ENCODE peak calls at places on chromosome 16, in ten cellular contexts. X is A549, L is tibial nerve, A is SK-N-SH, O is transverse colon, Q is K562, D is suprapubic skin, B is GM12878, K is ovary, J is esophagus muscularis mucosa. V is an unnamed sample.

GRCh38 chr16:68362314-68362913 is 51.6 kb downstream of the PRMT7 start:
- DNase-seq in X (no peak), L (no peak), A (peak; percentile 93), O (no peak), Q (no peak), D (no peak), B (no peak), K (no peak), J (no peak), V (no peak)

GRCh38 chr16:19384656-19385055 is 33.0 kb upstream of the TMC5 start:
- DNase-seq in X (no peak), L (no peak), A (no peak), O (peak; percentile 69), Q (no peak), D (no peak), B (no peak), K (no peak), J (no peak), V (no peak)

GRCh38 chr16:58399718-58400633 is 7.7 kb downstream of the GINS3 start:
- DNase-seq in X (no peak), L (no peak), A (no peak), O (no peak), Q (no peak), D (no peak), B (no peak), K (no peak), J (no peak), V (no peak)

GRCh38 chr16:57255686-57256415 is 10.8 kb downstream of the ARL2BP start:
- DNase-seq in X (no peak), L (no peak), A (no peak), O (no peak), Q (no peak), D (no peak), B (no peak), K (no peak), J (no peak), V (no peak)

GRCh38 chr16:4570688-4571321 is 14.7 kb downstream of the C16orf96 start:
- DNase-seq in X (no peak), L (no peak), A (no peak), O (no peak), Q (no peak), D (no peak), B (no peak), K (no peak), J (no peak), V (no peak)

GRCh38 chr16:50844840-50845239 is 103.0 kb downstream of the CYLD start:
- DNase-seq in X (no peak), L (no peak), A (no peak), O (no peak), Q (no peak), D (no peak), B (no peak), K (no peak), J (peak; percentile 90), V (no peak)

GRCh38 chr16:27401768-27402568 is at the start of gene IL21R:
- DNase-seq in X (no peak), L (no peak), A (peak; percentile 38), O (peak; percentile 74), Q (peak; percentile 29), D (no peak), B (peak; percentile 85), K (no peak), J (peak; percentile 86), V (peak; percentile 69)

GRCh38 chr16:8936421-8936820 is 27.3 kb downstream of the USP7 start:
- DNase-seq in X (peak; percentile 69), L (no peak), A (peak; percentile 68), O (peak; percentile 66), Q (peak; percentile 68), D (no peak), B (no peak), K (no peak), J (no peak), V (no peak)

GRCh38 chr16:89920723-89921122 is 2.1 kb downstream of the MC1R start:
- DNase-seq in X (no peak), L (no peak), A (no peak), O (no peak), Q (no peak), D (no peak), B (no peak), K (no peak), J (no peak), V (no peak)

GRCh38 chr16:89922884-89923639 is at the start of gene TUBB3:
- DNase-seq in X (peak; percentile 94), L (no peak), A (peak; percentile 97), O (peak; percentile 58), Q (peak; percentile 91), D (no peak), B (no peak), K (no peak), J (no peak), V (no peak)

GRCh38 chr16:89922477-89922883 is 662 bp upstream of the TUBB3 start:
- DNase-seq in X (peak; percentile 83), L (no peak), A (peak; percentile 75), O (peak; percentile 66), Q (peak; percentile 55), D (no peak), B (no peak), K (peak; percentile 58), J (no peak), V (peak; percentile 92)

GRCh38 chr16:89921131-89921698 is 1.9 kb upstream of the TUBB3 start:
- DNase-seq in X (no peak), L (no peak), A (no peak), O (no peak), Q (no peak), D (no peak), B (no peak), K (no peak), J (no peak), V (no peak)

DNA sequence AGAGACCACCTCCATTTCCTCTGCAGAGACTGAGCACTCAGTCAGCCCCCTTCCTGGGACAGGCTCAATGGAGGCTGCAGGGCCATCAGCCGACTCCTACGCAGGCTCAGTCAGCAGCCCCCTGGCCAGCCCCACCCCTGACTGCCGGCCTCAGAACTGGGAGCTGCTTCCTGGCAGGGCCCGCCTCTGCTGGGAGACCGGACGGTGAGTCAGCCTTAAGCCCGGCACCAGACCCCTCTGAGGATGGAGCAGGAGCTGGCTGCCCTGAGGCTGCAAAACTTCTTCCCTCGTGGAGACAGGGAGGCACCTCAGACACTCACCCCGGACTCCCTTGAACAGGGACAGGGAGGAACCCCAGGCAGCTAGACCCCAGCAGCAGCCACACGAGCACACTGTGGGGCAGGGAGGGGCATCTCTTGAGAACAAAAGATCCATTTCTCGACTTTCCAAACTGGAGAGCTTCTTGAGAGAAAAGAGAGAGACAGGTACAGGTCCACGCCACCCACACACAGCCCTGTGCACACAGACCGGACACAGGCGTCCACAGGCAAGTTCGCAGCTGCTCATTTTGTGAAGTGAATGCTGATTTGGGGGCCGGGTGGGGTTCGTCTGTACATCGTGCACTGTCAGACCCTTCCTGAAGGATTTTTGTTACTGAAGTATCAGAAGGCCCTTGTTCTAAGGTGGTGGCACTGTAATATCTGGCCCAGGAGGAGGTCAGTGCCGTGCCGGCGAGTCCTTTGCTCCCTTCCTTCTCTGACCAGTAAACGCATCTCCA is 1.3 kb upstream of the TUBB3 start:
- DNase-seq in X (peak; percentile 90), L (no peak), A (peak; percentile 84), O (peak; percentile 59), Q (peak; percentile 76), D (no peak), B (no peak), K (peak; percentile 65), J (no peak), V (peak; percentile 93)
- H3K4me1 ChIP-seq in X (peaks cover 61% of the 10 kb centered on the region), L (peaks cover 92% of the 10 kb centered on the region), A (peaks cover 12% of the 10 kb centered on the region), O (peaks cover 73% of the 10 kb centered on the region), Q (peaks cover 39% of the 10 kb centered on the region), D (peaks cover 74% of the 10 kb centered on the region), B (peaks cover 11% of the 10 kb centered on the region), K (peaks cover 12% of the 10 kb centered on the region), J (peaks cover 80% of the 10 kb centered on the region), V (peaks cover 82% of the 10 kb centered on the region)

GRCh38 chr16:1823821-1824220 is 2.8 kb downstream of the HAGH start:
- DNase-seq in X (peak; percentile 60), L (no peak), A (no peak), O (no peak), Q (peak; percentile 47), D (peak; percentile 69), B (no peak), K (no peak), J (no peak), V (no peak)

GRCh38 chr16:1828645-1829410 is 1.8 kb downstream of the FAHD1 start:
- DNase-seq in X (no peak), L (no peak), A (no peak), O (no peak), Q (no peak), D (peak; percentile 45), B (no peak), K (no peak), J (no peak), V (no peak)

GRCh38 chr16:1825864-1826690 is 548 bp downstream of the HAGH start:
- DNase-seq in X (peak; percentile 31), L (no peak), A (peak; percentile 75), O (peak; percentile 63), Q (no peak), D (peak; percentile 70), B (no peak), K (no peak), J (peak; percentile 94), V (no peak)

GRCh38 chr16:1825381-1825863 is 1.2 kb downstream of the HAGH start:
- DNase-seq in X (no peak), L (no peak), A (no peak), O (no peak), Q (no peak), D (no peak), B (no peak), K (peak; percentile 47), J (no peak), V (no peak)

DNA sequence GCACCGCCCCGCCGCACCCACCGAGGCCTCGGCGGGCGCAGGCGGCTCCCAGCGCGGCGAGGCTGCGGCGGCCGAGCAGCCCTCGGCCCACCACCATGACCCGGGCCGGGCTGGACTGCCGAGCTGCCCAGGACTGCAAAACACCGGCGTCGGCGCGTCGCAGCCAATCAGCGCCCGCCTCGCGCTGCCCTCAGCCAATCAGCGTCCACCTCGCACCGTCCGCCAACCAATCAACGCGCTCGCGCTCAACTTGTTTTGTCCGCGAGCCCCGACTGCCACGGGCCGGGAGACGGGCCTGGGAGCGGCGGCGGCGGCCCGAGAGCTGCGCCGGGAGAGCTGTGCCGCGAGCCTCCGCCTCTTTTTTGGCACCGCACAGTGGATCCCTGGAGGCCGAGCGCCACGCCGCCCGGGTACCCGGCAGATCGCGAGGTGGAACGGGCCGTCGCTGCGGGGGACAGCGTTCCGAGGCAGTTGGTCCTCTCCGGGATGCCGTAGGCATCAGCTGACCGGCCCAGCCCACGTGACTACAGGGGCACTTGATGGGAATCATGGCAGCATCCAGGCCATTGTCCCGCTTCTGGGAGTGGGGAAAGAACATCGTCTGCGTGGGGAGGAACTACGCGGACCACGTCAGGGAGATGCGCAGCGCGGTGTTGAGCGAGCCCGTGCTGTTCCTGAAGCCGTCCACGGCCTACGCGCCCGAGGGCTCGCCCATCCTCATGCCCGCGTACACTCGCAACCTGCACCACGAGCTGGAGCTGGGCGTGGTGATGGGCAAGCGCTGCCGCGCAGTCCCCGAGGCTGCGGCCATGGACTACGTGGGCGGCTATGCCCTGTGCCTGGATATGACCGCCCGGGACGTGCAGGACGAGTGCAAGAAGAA is at the start of the genes FAHD1 and HAGH:
- DNase-seq in X (peak; percentile 99), L (peak; percentile 88), A (peak; percentile 100), O (peak; percentile 94), Q (peak; percentile 100), D (peak; percentile 96), B (peak; percentile 66), K (peak; percentile 90), J (peak; percentile 99), V (peak; percentile 96)
- TF ChIP-seq EP300 in X (no peak), L (peak; percentile 75), A (peak; percentile 11), O (no peak), Q (peak; percentile 56), D (no peak), B (no peak), K (no peak), J (no peak), V (no peak)

DNA sequence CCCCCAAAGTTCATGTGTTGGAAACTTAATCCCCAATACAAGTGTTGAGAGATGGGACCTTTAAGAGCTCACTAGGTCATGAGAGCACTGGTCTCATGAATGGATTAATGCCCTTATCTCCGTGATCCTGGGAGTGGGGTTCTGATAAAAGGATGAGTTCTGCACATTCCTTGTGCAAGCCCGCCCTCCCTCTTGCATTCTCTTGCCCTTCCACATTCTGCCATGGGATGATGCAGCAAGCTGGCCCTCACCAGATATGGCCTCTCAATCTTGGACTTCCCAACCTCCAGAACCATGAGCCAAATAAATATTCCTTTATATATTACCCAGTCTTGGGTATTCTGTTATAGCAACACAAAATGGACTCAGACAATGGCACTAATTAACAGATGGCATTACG is 14.1 kb downstream of the GLG1 start:
- DNase-seq in X (no peak), L (no peak), A (no peak), O (no peak), Q (no peak), D (no peak), B (no peak), K (no peak), J (no peak), V (no peak)
- H3K4me1 ChIP-seq in X (peaks cover 11% of the 10 kb centered on the region), L (peaks cover 33% of the 10 kb centered on the region), A (peaks cover 19% of the 10 kb centered on the region), O (peaks cover 11% of the 10 kb centered on the region), Q (peaks cover 11% of the 10 kb centered on the region), D (no peaks in the 10 kb centered on the region), B (no peaks in the 10 kb centered on the region), K (peaks cover 3% of the 10 kb centered on the region), J (peaks cover 38% of the 10 kb centered on the region), V (peaks cover 36% of the 10 kb centered on the region)

GRCh38 chr16:17803625-17804410 is 333.1 kb upstream of the XYLT1 start:
- DNase-seq in X (no peak), L (no peak), A (no peak), O (no peak), Q (no peak), D (no peak), B (no peak), K (no peak), J (peak; percentile 17), V (no peak)
- TF ChIP-seq EP300 in X (no peak), L (no peak), A (no peak), O (no peak), Q (no peak), D (no peak), B (no peak), K (no peak), J (no peak), V (no peak)